ENCODE peak calls at places on chromosomes 12 and 14, in seven cellular contexts. R is spleen, O is epithelial cell of esophagus, M is heart left ventricle, P is HepG2, G is chondrocyte, N is right lobe of liver. X is an unnamed sample.

GRCh38 chr12:15719230-15719629 is 70.0 kb downstream of the EPS8 start:
- DNase-seq in R (no peak), G (no peak), N (no peak), P (no peak), M (no peak), O (peak; percentile 23), X (no peak)

GRCh38 chr12:104549820-104550480 is 93.2 kb downstream of the CHST11 start:
- DNase-seq in M (no peak), P (no peak), N (no peak), R (no peak), G (no peak), O (peak; percentile 42), X (no peak)

GRCh38 chr14:103517626-103518415 is 4.8 kb downstream of the CKB start:
- DNase-seq in N (peak; percentile 59), G (peak; percentile 94), M (peak; percentile 68), R (peak; percentile 73), O (no peak), P (no peak), X (peak; percentile 54)

GRCh38 chr12:124371970-124372555 is 77.2 kb downstream of the RFLNA start:
- DNase-seq in R (no peak), N (no peak), G (no peak), M (no peak), P (no peak), O (no peak), X (no peak)

GRCh38 chr12:127726928-127727327 is 540.0 kb upstream of the TMEM132C start:
- DNase-seq in P (no peak), G (no peak), R (no peak), M (no peak), N (no peak), O (no peak), X (no peak)

GRCh38 chr12:34597548-34598351 is 575.5 kb downstream of the ALG10 start:
- DNase-seq in R (peak; percentile 44), O (no peak), N (peak; percentile 41), G (no peak), M (peak; percentile 31), P (no peak), X (no peak)

GRCh38 chr12:69338120-69338859 is 9.9 kb upstream of the LYZ start:
- DNase-seq in N (no peak), G (no peak), M (no peak), P (peak; percentile 77), O (no peak), R (no peak), X (no peak)

GRCh38 chr12:123150804-123151678 is at the start of gene PITPNM2:
- DNase-seq in R (peak; percentile 91), O (peak; percentile 71), N (peak; percentile 71), G (no peak), P (no peak), M (peak; percentile 80), X (peak; percentile 92)

GRCh38 chr12:84599539-84599938 is 313.1 kb downstream of the SLC6A15 start:
- DNase-seq in R (no peak), G (no peak), M (no peak), N (no peak), O (peak; percentile 77), P (no peak), X (peak; percentile 35)

GRCh38 chr12:124700810-124701594 is 133.6 kb upstream of the NCOR2 start:
- DNase-seq in R (no peak), N (no peak), G (no peak), O (peak; percentile 62), M (no peak), P (no peak), X (peak; percentile 73)

GRCh38 chr14:101469382-101470251 is 91.7 kb upstream of the DIO3 start:
- DNase-seq in G (peak; percentile 68), N (no peak), M (no peak), O (no peak), R (peak; percentile 68), P (no peak), X (no peak)

GRCh38 chr14:74018029-74018703 is 922 bp downstream of the ENTPD5 start:
- DNase-seq in N (no peak), G (no peak), P (peak; percentile 32), M (no peak), R (no peak), O (peak; percentile 82), X (no peak)

GRCh38 chr14:60508707-60509437 is at the start of gene SIX6:
- DNase-seq in M (no peak), N (no peak), P (no peak), G (no peak), O (peak; percentile 38), R (no peak), X (peak; percentile 49)

GRCh38 chr14:55123101-55123500 is 6.0 kb upstream of the LGALS3 start:
- DNase-seq in O (peak; percentile 69), G (no peak), R (no peak), P (no peak), N (no peak), M (no peak), X (peak; percentile 82)

GRCh38 chr14:86050072-86050683 is 520.2 kb downstream of the FLRT2 start:
- DNase-seq in N (no peak), P (no peak), R (no peak), M (no peak), G (no peak), O (no peak), X (no peak)

GRCh38 chr12:6273931-6274687 is 36.4 kb upstream of the PLEKHG6 start:
- DNase-seq in M (peak; percentile 32), G (peak; percentile 53), P (no peak), N (peak; percentile 41), O (no peak), R (peak; percentile 34), X (no peak)

GRCh38 chr12:120886194-120887018 is 17.8 kb downstream of the SPPL3 start:
- DNase-seq in O (no peak), P (no peak), M (no peak), N (no peak), R (no peak), G (no peak), X (no peak)

GRCh38 chr14:52318829-52319604 is 4.9 kb downstream of the PTGER2 start:
- DNase-seq in O (no peak), M (no peak), G (no peak), P (no peak), N (no peak), R (no peak), X (no peak)
- TF ChIP-seq CTCF in O (no peak), M (no peak), G (no peak), P (no peak), N (no peak), R (no peak), X (no peak)

GRCh38 chr12:10179871-10180270 is 1.0 kb downstream of the TMEM52B start:
- DNase-seq in G (no peak), R (no peak), O (peak; percentile 41), M (no peak), P (no peak), N (no peak), X (no peak)

GRCh38 chr12:10171954-10172353 is at the start of gene OLR1:
- DNase-seq in P (no peak), M (no peak), R (no peak), N (no peak), G (no peak), O (peak; percentile 60), X (no peak)

GRCh38 chr12:10174986-10175614 is 3.2 kb upstream of the OLR1 start:
- DNase-seq in O (peak; percentile 67), P (no peak), M (no peak), G (no peak), R (no peak), N (no peak), X (no peak)

GRCh38 chr12:10178766-10179165 is at the start of gene TMEM52B:
- DNase-seq in O (no peak), R (no peak), M (no peak), N (no peak), P (no peak), G (no peak), X (no peak)

GRCh38 chr12:10175849-10176641 is 2.8 kb upstream of the TMEM52B start:
- DNase-seq in R (no peak), N (no peak), G (no peak), P (no peak), M (no peak), O (peak; percentile 95), X (peak; percentile 63)
- TF ChIP-seq CTCF in R (no peak), N (no peak), G (no peak), P (no peak), M (no peak), O (peak; percentile 15), X (no peak)

GRCh38 chr12:66236969-66237368 is 48.0 kb downstream of the IRAK3 start:
- DNase-seq in N (no peak), R (no peak), P (no peak), M (no peak), G (no peak), O (peak; percentile 6), X (no peak)

GRCh38 chr12:66239295-66239694 is 50.3 kb downstream of the IRAK3 start:
- DNase-seq in G (no peak), P (no peak), M (no peak), N (no peak), R (no peak), O (no peak), X (no peak)

GRCh38 chr12:66237505-66238175 is 48.6 kb downstream of the IRAK3 start:
- DNase-seq in P (no peak), M (no peak), R (no peak), N (no peak), G (no peak), O (no peak), X (no peak)

GRCh38 chr12:66232258-66232657 is 43.2 kb downstream of the IRAK3 start:
- DNase-seq in P (no peak), G (no peak), O (no peak), N (no peak), M (no peak), R (no peak), X (no peak)

DNA sequence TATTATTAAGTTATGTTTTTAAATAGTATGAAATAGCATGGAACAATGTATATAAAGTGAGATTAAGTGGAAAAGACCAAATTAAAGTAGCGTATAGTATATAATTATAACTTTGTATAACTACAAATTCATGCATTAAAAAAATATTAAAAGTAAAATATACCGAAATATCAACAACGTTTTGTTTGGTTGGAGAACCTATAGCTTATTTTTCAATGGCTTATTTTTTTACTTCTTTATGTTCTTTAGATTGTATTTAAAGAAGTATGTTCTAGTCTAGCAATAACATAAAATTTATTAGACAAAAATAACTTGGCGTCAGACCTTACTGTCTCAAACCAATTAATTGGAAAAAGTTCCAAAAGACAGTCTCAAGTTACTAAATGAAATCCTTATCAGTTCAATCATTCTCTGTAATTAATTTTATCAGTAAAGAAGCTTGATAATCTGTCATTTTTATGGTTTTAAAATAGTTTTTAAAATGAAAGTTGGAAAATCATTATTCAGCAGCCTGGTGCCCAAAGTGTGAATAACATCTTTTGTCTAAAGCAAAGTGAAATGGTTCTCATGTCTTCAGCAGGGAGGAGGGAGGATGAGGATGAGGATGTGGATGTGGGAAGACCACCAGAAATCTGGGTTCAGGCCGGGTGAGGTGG is 46.7 kb downstream of the IRAK3 start:
- DNase-seq in M (no peak), P (no peak), O (peak; percentile 14), G (no peak), R (no peak), N (no peak), X (no peak)
- TF ChIP-seq CTCF in M (no peak), P (no peak), O (peak; percentile 9), G (peak; percentile 69), R (no peak), N (no peak), X (no peak)

DNA sequence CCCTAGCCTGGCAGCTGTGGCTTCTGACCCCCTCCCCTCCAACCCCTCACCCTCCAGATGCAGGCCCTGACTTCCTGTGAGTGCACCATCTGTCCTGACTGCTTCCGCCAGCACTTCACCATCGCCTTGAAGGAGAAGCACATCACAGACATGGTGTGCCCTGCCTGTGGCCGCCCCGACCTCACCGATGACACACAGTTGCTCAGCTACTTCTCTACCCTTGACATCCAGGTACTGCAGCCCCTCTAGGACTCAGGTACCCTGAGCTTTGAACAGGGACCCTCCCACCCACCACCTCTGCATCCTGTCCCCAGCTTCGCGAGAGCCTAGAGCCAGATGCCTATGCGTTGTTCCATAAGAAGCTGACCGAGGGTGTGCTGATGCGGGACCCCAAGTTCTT is 6.0 kb upstream of the IRF9 start:
- DNase-seq in N (peak; percentile 30), M (peak; percentile 34), R (peak; percentile 54), O (no peak), G (peak; percentile 57), P (no peak), X (no peak)
- TF ChIP-seq CTCF in N (no peak), M (no peak), R (no peak), O (no peak), G (no peak), P (no peak), X (no peak)